ENCODE peak calls at places on chromosome 15, in eight cellular contexts. F is endothelial cell, Y is testis, N is bronchial epithelial cell, G is GM12865, A is right atrium auricular region, S is ovary, B is body of pancreas. D is an unnamed sample.

GRCh38 chr15:101647251-101647650 is 4.9 kb downstream of the TM2D3 start:
- DNase-seq in F (no peak), Y (no peak), N (no peak), G (no peak), A (no peak), S (no peak), B (no peak), D (no peak)

GRCh38 chr15:80645494-80646065 is 49.5 kb upstream of the ABHD17C start:
- DNase-seq in F (no peak), Y (no peak), N (no peak), G (no peak), A (no peak), S (no peak), B (no peak), D (no peak)

GRCh38 chr15:47292638-47293037 is 424.7 kb upstream of the SEMA6D start:
- DNase-seq in F (no peak), Y (no peak), N (no peak), G (no peak), A (no peak), S (no peak), B (no peak), D (no peak)

GRCh38 chr15:69133862-69134519 is 26.4 kb upstream of the GLCE start:
- DNase-seq in F (no peak), Y (no peak), N (no peak), G (no peak), A (no peak), S (no peak), B (no peak), D (no peak)

GRCh38 chr15:69193948-69194827 is 33.8 kb downstream of the GLCE start:
- DNase-seq in F (no peak), Y (no peak), N (peak; percentile 15), G (no peak), A (no peak), S (no peak), B (no peak), D (no peak)

GRCh38 chr15:80558631-80559319 is 136.3 kb upstream of the ABHD17C start:
- DNase-seq in F (no peak), Y (no peak), N (no peak), G (no peak), A (no peak), S (no peak), B (no peak), D (no peak)

GRCh38 chr15:88745696-88746095 is 57.5 kb upstream of the ACAN start:
- DNase-seq in F (no peak), Y (no peak), N (peak; percentile 39), G (no peak), A (no peak), S (no peak), B (no peak), D (no peak)

GRCh38 chr15:77104155-77104554 is 33.2 kb upstream of the TSPAN3 start:
- DNase-seq in F (no peak), Y (no peak), N (no peak), G (no peak), A (no peak), S (no peak), B (peak; percentile 25), D (no peak)

GRCh38 chr15:82021021-82021420 is 24.8 kb downstream of the MEX3B start:
- DNase-seq in F (no peak), Y (no peak), N (peak; percentile 43), G (no peak), A (no peak), S (no peak), B (no peak), D (no peak)

GRCh38 chr15:35723852-35724251 is 177.9 kb upstream of the DPH6 start:
- DNase-seq in F (no peak), Y (no peak), N (no peak), G (no peak), A (no peak), S (no peak), B (no peak), D (no peak)

GRCh38 chr15:49137861-49138260 is 17.5 kb downstream of the COPS2 start:
- DNase-seq in F (no peak), Y (no peak), N (no peak), G (no peak), A (no peak), S (no peak), B (no peak), D (no peak)

GRCh38 chr15:101048191-101049011 is 129.2 kb downstream of the LRRK1 start:
- DNase-seq in F (no peak), Y (peak; percentile 10), N (no peak), G (no peak), A (peak; percentile 48), S (no peak), B (no peak), D (peak; percentile 9)

GRCh38 chr15:39788800-39789565 is 6.3 kb upstream of the FSIP1 start:
- DNase-seq in F (no peak), Y (no peak), N (no peak), G (no peak), A (no peak), S (no peak), B (no peak), D (no peak)

DNA sequence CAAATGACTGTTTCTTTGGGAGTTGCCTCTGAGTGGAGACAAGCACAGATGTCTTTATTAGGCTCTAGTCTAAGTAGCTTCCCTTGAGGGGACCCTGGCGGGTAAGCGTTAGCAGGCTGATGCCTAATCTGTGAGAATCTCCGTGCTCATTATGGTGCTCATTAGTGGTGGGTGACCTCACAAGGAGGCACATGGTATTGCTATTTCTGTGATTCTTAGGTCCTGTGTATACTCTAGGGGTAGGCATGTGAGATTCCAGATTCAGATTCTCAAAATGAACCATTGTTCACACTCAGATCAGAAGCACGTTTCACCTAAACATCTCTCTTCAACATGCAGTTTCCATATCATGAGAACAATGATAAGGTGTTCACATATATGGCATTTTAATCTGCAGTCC is 809.7 kb downstream of the NR2F2 start:
- DNase-seq in F (no peak), Y (no peak), N (no peak), G (no peak), A (no peak), S (no peak), B (no peak), D (no peak)
- TF ChIP-seq CTCF in F (no peak), Y (no peak), N (no peak), G (no peak), A (no peak), S (no peak), B (no peak), D (no peak)

DNA sequence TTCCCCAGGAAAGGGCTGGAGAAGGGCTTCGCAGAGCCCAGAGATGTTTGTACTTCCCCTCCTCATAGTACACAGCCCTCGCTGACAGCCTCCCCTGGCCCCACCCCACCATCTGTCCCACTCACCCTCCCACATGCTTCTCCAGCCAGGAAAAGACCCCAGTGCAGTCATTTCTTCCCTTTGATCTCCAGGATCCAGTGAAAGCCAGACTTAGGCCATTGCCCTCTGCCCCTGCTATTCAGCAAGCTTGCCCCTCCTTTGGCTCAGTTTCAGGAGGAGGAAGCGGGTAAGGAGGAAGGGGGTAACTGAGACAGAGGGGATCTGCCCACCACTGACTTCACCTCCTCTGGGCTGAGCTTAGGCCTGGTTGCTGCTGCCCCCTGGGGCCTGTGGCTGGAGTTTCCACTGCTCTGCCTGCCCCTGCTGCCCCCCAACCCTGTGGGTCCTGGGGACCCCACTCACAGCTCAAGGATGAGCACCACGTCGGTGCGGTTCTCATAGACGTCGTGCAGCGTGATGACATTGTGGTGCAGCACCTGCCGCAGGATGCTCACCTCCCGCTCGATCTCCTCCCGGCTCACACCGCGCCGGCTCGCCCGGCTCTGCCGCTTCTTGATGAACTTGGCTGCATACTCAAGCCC is 63.1 kb downstream of the DAPK2 start:
- DNase-seq in F (no peak), Y (no peak), N (no peak), G (peak; percentile 28), A (peak; percentile 43), S (no peak), B (no peak), D (no peak)
- TF ChIP-seq CTCF in F (no peak), Y (no peak), N (no peak), G (no peak), A (peak; percentile 35), S (no peak), B (no peak), D (no peak)

GRCh38 chr15:78739996-78740903 is 71.0 kb downstream of the ADAMTS7 start:
- DNase-seq in F (peak; percentile 83), Y (peak; percentile 77), N (peak; percentile 40), G (peak; percentile 82), A (peak; percentile 55), S (no peak), B (peak; percentile 73), D (peak; percentile 87)
- TF ChIP-seq CTCF in F (peak; percentile 60), Y (peak; percentile 26), N (peak; percentile 74), G (peak; percentile 79), A (peak; percentile 59), S (no peak), B (peak; percentile 9), D (no peak)

DNA sequence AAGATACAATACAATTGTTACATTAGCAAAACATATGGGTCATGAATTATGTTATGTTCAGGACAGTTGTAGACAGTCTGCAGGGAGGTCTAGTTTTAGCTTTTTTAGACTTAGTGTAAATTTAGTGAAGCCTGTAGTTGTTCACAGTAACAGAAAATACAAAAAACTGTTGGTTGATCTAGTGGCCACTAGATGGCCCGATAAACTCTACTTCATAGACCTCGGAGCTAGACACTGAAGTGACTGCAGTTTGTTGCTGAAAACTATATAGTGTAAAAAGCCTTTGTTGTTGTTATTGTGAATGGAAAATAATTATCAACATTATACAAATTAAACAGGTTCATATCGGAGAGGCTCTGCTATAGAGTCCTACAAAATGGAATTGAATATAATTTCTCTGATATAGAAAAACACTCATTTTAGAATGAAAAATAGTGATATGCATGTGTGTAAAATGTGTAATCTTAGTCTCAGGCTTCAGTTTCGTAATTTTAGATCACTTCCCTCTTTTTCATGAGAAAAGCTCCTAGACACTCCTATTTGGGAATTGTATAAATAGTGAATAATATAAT is 18.3 kb downstream of the MAGEL2 start:
- DNase-seq in F (no peak), Y (no peak), N (peak; percentile 5), G (no peak), A (no peak), S (no peak), B (no peak), D (no peak)
- TF ChIP-seq CTCF in F (peak; percentile 55), Y (peak; percentile 38), N (peak; percentile 38), G (peak; percentile 12), A (peak; percentile 47), S (no peak), B (peak; percentile 36), D (no peak)

DNA sequence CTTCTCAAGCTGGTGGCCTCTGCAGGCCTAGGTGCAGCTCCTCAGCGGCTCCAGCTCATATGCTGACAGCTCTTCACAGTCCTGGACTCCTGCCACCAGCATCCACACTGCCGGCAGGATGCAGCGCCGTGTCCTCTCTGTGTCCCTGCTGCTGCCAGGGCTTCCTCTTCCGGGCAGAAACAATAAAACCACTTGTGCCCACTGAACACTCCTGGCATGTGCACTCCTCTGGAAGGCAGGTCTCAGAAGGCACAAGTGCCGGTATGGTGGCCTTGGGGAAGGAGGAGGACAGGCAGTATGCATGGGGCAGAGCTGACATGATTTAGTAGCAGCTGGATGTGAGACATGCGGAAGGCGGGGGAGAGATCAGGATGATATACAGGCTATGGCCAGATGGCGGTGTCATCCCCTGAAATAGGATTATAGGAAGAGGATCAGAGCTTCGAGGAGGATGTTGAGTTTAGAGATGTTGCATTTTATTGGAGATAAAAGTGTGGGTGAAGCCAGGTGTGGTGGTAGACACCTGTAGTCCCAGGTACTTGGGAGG is 7.5 kb upstream of the MAN2A2 start:
- DNase-seq in F (no peak), Y (peak; percentile 65), N (no peak), G (no peak), A (no peak), S (no peak), B (no peak), D (no peak)
- TF ChIP-seq CTCF in F (no peak), Y (no peak), N (no peak), G (no peak), A (no peak), S (no peak), B (no peak), D (no peak)

GRCh38 chr15:34616613-34617012 is 33.2 kb upstream of the GOLGA8B start:
- DNase-seq in F (no peak), Y (peak; percentile 26), N (peak; percentile 71), G (peak; percentile 14), A (no peak), S (no peak), B (peak; percentile 14), D (no peak)
- TF ChIP-seq CTCF in F (no peak), Y (no peak), N (peak; percentile 36), G (no peak), A (peak; percentile 31), S (no peak), B (no peak), D (no peak)

D was measured in Peyer's patch.